ENCODE peak calls at places on chromosome 15, in six cellular contexts. J, P, A, X, W and T are unnamed samples.

GRCh38 chr15:29611057-29611456 is 211.2 kb downstream of the TJP1 start:
- DNase-seq in W (no peak), X (no peak), P (no peak), J (no peak), A (no peak), T (no peak)

GRCh38 chr15:88648357-88649214 is 9.8 kb downstream of the ISG20 start:
- DNase-seq in J (no peak), X (no peak), P (no peak), A (peak; percentile 60), W (no peak), T (no peak)

GRCh38 chr15:39180494-39180930 is 400.4 kb upstream of the THBS1 start:
- DNase-seq in J (peak; percentile 31), P (no peak), A (no peak), X (no peak), W (no peak), T (no peak)

GRCh38 chr15:58369261-58369699 is 62.5 kb upstream of the LIPC start:
- DNase-seq in A (no peak), X (no peak), W (no peak), P (no peak), J (no peak), T (no peak)

GRCh38 chr15:51524376-51524775 is 98.2 kb downstream of the DMXL2 start:
- DNase-seq in P (no peak), A (no peak), W (no peak), X (no peak), J (no peak), T (no peak)

GRCh38 chr15:86555939-86556725 is 476.5 kb downstream of the AGBL1 start:
- DNase-seq in J (no peak), W (no peak), X (no peak), A (no peak), P (no peak), T (no peak)

GRCh38 chr15:32683906-32684584 is 33.8 kb upstream of the GREM1 start:
- DNase-seq in P (no peak), W (no peak), A (no peak), X (no peak), J (peak; percentile 96), T (no peak)

GRCh38 chr15:67796196-67796699 is 29.1 kb upstream of the SKOR1 start:
- DNase-seq in W (no peak), J (no peak), P (no peak), X (no peak), A (peak; percentile 6), T (no peak)

GRCh38 chr15:33742807-33743206 is 225.5 kb upstream of the CHRM5 start:
- DNase-seq in A (no peak), W (no peak), J (peak; percentile 11), X (no peak), P (no peak), T (no peak)

GRCh38 chr15:23897576-23897975 is 210.5 kb upstream of the NDN start:
- DNase-seq in P (no peak), W (no peak), X (no peak), J (no peak), A (no peak), T (no peak)